ENCODE peak calls at places on chromosomes 11 and 22, in seven cellular contexts. T, L, J, X, A, C and M are unnamed samples.

GRCh38 chr11:27211370-27212127 is 151.5 kb downstream of the CCDC34 start:
- DNase-seq in C (no peak), J (no peak), X (no peak), T (no peak), A (no peak), L (no peak), M (no peak)

GRCh38 chr11:105738972-105739574 is 129.2 kb downstream of the GRIA4 start:
- DNase-seq in L (no peak), X (no peak), A (no peak), C (no peak), T (no peak), J (no peak), M (no peak)

GRCh38 chr22:25358421-25359170 is 139.2 kb downstream of the CRYBB2 start:
- DNase-seq in C (no peak), A (no peak), X (no peak), J (peak; percentile 68), L (no peak), T (no peak), M (no peak)

GRCh38 chr11:14075118-14075601 is 112.6 kb downstream of the SPON1 start:
- DNase-seq in J (no peak), A (peak; percentile 42), T (peak; percentile 84), L (no peak), X (peak; percentile 59), C (no peak), M (peak; percentile 61)

GRCh38 chr22:46033256-46034200 is 56.6 kb upstream of the WNT7B start:
- DNase-seq in C (no peak), X (no peak), L (no peak), A (no peak), J (peak; percentile 13), T (no peak), M (no peak)

GRCh38 chr11:64238076-64238475 is 2.8 kb upstream of the FKBP2 start:
- DNase-seq in A (no peak), L (peak; percentile 33), C (no peak), X (no peak), T (no peak), J (no peak), M (no peak)

GRCh38 chr11:68082478-68082877 is 38.7 kb downstream of the CHKA start:
- DNase-seq in T (no peak), L (no peak), C (no peak), A (no peak), J (no peak), X (no peak), M (no peak)

GRCh38 chr11:727281-727701 is 20.0 kb upstream of the TALDO1 start:
- DNase-seq in L (peak; percentile 51), T (no peak), C (no peak), X (no peak), J (peak; percentile 74), A (no peak), M (no peak)

GRCh38 chr22:27883656-27884350 is 35.3 kb downstream of the PITPNB start:
- DNase-seq in A (no peak), C (no peak), X (no peak), J (no peak), L (no peak), T (no peak), M (no peak)

GRCh38 chr11:122440783-122441701 is 214.5 kb upstream of the UBASH3B start:
- DNase-seq in C (peak; percentile 19), A (peak; percentile 1), X (peak; percentile 0), T (no peak), L (peak; percentile 81), J (peak; percentile 76), M (no peak)
- H3K27ac ChIP-seq in C (peak overlapping the region; percentile 85), A (no peak overlapping the region), X (no peak overlapping the region), T (no peak overlapping the region), L (no peak overlapping the region), J (no peak overlapping the region), M (no peak overlapping the region)

DNA sequence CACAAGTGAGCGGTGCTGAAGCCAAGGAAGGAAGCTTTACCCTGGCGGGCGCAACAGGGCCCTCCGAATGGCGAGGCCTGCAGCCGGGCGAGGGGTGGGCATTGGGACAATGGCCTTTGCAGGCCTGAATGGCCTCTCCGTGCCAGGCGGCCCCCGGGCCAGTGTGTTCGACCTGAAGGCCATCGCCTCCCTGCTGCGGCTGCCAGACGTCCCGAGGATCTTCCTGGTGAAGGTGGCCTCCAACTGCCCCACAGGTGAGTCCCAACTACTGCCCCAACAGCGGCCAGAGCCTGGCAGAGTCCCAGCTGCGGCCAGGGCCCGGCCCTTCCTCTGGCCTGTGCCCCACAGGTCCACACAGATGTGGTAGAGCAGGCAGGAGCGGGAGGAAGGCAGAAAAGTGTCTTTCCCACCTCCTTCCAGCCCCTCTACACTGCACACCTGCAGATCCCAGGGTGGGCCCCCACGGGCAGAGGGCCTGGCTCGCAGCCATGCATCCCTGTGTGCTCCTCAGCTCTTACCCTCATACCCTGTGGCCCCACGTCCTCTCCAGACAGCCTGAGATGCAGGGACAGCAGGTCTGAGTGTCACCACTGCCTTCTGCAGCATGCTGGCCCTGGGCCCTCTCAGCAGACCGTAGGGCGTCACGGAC is 11.3 kb downstream of the PHLDA2 start:
- DNase-seq in A (no peak), X (no peak), L (no peak), J (peak; percentile 73), C (no peak), T (no peak), M (no peak)
- H3K4me3 ChIP-seq in A (no peak overlapping the region), X (no peak overlapping the region), L (no peak overlapping the region), J (no peak overlapping the region), C (no peak overlapping the region), T (no peak overlapping the region), M (no peak overlapping the region)

GRCh38 chr11:96267490-96268010 is 75.4 kb downstream of the MAML2 start:
- DNase-seq in C (no peak), A (no peak), X (peak; percentile 31), L (no peak), J (no peak), T (peak; percentile 71), M (no peak)

GRCh38 chr11:96265972-96266371 is 77.0 kb downstream of the MAML2 start:
- DNase-seq in X (no peak), A (no peak), T (no peak), L (no peak), C (no peak), J (no peak), M (no peak)

GRCh38 chr11:96264364-96264763 is 78.6 kb downstream of the MAML2 start:
- DNase-seq in T (no peak), C (no peak), A (peak; percentile 23), J (no peak), L (no peak), X (no peak), M (no peak)

GRCh38 chr11:96265236-96265737 is 77.7 kb downstream of the MAML2 start:
- DNase-seq in J (no peak), A (no peak), L (no peak), T (no peak), C (no peak), X (no peak), M (no peak)

DNA sequence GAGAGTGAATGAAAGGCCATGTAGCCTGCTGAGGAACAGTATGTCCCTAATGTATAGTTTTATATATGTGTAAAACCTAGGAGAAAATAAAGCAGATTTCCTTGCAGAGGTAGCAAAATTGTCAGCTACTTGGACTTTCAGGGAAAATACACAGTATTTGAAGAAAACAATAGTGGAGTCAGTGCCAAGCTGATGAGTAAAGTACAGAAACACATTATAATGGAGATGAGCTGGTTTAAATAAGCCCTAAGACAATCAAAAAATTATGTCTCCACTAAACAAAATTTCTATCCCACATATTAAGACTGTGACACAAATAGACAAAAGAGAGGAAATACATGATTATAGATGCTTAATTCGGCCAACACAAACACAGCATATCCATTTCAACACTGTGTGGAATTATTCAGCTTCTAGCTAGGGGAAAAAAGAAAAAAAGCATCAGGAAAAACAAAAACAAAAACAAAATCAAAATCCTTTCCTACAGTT is 76.0 kb downstream of the MAML2 start:
- DNase-seq in L (no peak), C (no peak), A (no peak), X (no peak), T (no peak), J (no peak), M (no peak)
- H3K27ac ChIP-seq in L (no peak overlapping the region), C (peak overlapping the region; percentile 61), A (no peak overlapping the region), X (no peak overlapping the region), T (peak overlapping the region; percentile 68), J (peak overlapping the region; percentile 60), M (peak overlapping the region; percentile 21)

GRCh38 chr22:29206372-29207230 is 905 bp downstream of the EMID1 start:
- DNase-seq in L (no peak), A (no peak), X (no peak), J (no peak), T (no peak), C (no peak), M (no peak)
- H3K4me3 ChIP-seq in L (peak overlapping the region; percentile 46), A (peak overlapping the region; percentile 46), X (peak overlapping the region; percentile 49), J (peak overlapping the region; percentile 74), T (no peak overlapping the region), C (peak overlapping the region; percentile 44), M (no peak overlapping the region)

GRCh38 chr11:60182546-60183330 is at the start of gene MS4A6A:
- DNase-seq in A (no peak), L (no peak), J (no peak), C (no peak), T (no peak), X (no peak), M (no peak)
- H3K27ac ChIP-seq in A (no peak within 1 kb of the TSS), L (no peak within 1 kb of the TSS), J (no peak within 1 kb of the TSS), C (peak within 1 kb of the TSS; percentile 67), T (no peak within 1 kb of the TSS), X (peak within 1 kb of the TSS; percentile 67), M (no peak within 1 kb of the TSS)

DNA sequence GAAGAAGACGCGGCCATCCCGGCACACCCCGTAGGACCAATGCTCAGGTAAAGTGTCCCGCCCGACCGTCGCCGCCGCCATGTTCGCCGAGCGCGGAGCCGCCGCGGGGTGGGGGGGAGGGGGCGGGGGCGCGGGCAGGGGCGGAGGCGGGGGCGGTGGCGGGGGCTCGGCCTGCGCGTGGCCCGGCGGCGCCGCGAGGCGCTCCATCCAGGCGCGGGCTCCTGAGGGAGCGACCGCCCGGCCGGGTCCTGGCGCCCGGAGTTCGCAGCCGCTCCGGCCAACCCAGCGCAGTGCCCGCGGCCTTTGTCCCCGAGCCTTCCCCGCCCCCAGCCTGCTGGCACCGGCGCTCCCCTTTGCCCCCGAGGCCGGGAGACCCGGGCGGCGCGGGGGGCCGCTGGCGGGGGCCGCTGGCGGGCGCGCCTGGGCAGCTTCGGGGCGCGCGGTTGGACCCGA is at the start of gene PLEKHA7:
- DNase-seq in A (no peak), L (no peak), C (no peak), J (no peak), X (peak; percentile 66), T (no peak), M (peak; percentile 1)
- H3K4me3 ChIP-seq in A (peak within 1 kb of the TSS; percentile 52), L (peak within 1 kb of the TSS; percentile 56), C (peak within 1 kb of the TSS; percentile 80), J (peak within 1 kb of the TSS; percentile 89), X (peak within 1 kb of the TSS; percentile 93), T (peak within 1 kb of the TSS; percentile 29), M (peak within 1 kb of the TSS; percentile 66)

DNA sequence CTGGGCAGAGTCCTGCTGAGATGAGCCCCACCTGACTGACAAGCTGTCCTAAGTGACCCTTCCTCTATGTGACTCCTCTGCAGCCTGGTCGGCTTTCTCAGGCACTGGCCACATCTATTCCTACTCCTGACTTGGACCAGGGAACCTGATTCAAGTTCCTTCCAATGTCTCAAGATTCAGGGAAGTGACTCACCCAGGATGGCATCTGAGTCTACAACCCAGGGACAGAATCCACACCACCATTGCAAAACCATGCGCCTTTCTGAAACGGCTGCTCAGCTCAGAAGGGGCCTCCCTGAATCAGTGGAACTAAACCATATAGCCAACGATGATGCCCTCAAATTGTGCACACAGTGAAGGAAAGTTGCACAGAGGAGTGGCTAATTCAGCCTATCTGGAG is 63.9 kb upstream of the CSNK2A3 start:
- DNase-seq in X (no peak), A (peak; percentile 69), T (no peak), C (no peak), J (no peak), L (no peak), M (no peak)
- H3K27ac ChIP-seq in X (no peak overlapping the region), A (no peak overlapping the region), T (no peak overlapping the region), C (no peak overlapping the region), J (peak overlapping the region; percentile 45), L (no peak overlapping the region), M (no peak overlapping the region)